ENCODE peak calls at places on chromosomes 4 and X, in seven cellular contexts. E is adrenal gland, T is breast epithelium, S is NB4, V is K562, G is prostate gland, A is tibial nerve. P is an unnamed sample.

GRCh38 chr4:61086357-61086756 is 113.8 kb upstream of the ADGRL3 start:
- DNase-seq in E (no peak), T (no peak), S (no peak), V (no peak), G (no peak), A (no peak), P (no peak)

GRCh38 chrX:48101443-48101842 is 29.0 kb upstream of the SPACA5B start:
- DNase-seq in E (no peak), T (no peak), S (no peak), V (no peak), G (no peak), A (no peak), P (no peak)

GRCh38 chr4:94354474-94354896 is 11.8 kb upstream of the HPGDS start:
- DNase-seq in E (no peak), T (no peak), S (no peak), V (no peak), G (no peak), A (no peak), P (no peak)

GRCh38 chrX:46574337-46574940 is 874 bp downstream of the CHST7 start:
- DNase-seq in E (peak), T (no peak), S (no peak), V (no peak), G (no peak), A (no peak), P (peak)

GRCh38 chr4:3207531-3208037 is 41.4 kb upstream of the MSANTD1 start:
- DNase-seq in E (no peak), T (no peak), S (peak), V (no peak), G (no peak), A (no peak), P (no peak)

GRCh38 chrX:134137353-134137752 is 99.6 kb upstream of the CCDC160 start:
- DNase-seq in E (no peak), T (no peak), S (no peak), V (no peak), G (no peak), A (no peak), P (no peak)

GRCh38 chrX:24775891-24776290 is 82.2 kb downstream of the POLA1 start:
- DNase-seq in E (no peak), T (no peak), S (no peak), V (no peak), G (no peak), A (no peak), P (no peak)

GRCh38 chr4:139555705-139556070 is 331 bp downstream of the SETD7 start:
- DNase-seq in E (peak), T (peak), S (no peak), V (no peak), G (peak), A (peak), P (no peak)

GRCh38 chr4:181952478-181952877 is 290.7 kb upstream of the TENM3 start:
- DNase-seq in E (peak), T (peak), S (no peak), V (no peak), G (peak), A (no peak), P (no peak)

GRCh38 chr4:5050520-5050955 is 742 bp upstream of the STK32B start:
- DNase-seq in E (peak), T (no peak), S (peak), V (peak), G (peak), A (peak), P (peak)

GRCh38 chrX:10828640-10829039 is 208.3 kb upstream of the MID1 start:
- DNase-seq in E (no peak), T (no peak), S (no peak), V (no peak), G (no peak), A (no peak), P (no peak)

GRCh38 chr4:169293343-169294176 is 22.8 kb upstream of the SH3RF1 start:
- DNase-seq in E (no peak), T (no peak), S (peak), V (no peak), G (no peak), A (no peak), P (no peak)

DNA sequence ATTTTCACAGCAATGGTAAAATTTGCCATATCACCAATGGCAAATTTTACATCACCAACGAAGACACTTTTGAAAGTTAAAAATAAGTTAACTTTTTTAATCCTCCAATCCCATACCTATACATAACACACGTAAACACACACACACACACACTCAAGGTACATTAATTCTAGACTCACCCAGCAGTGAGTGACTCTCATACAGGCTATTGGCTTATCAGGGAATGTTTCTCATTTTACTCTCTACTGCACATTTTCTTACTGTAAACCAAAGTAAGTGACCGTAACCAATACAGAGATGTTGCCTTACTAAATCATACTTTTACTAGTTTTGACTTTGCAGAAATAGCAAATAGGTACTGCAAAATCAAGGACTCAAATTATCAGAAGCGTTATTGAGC is 2.3 kb downstream of the VEGFC start:
- DNase-seq in E (no peak), T (no peak), S (no peak), V (no peak), G (no peak), A (no peak), P (no peak)
- H3K4me3 ChIP-seq in E (no peak), T (peak), S (no peak), V (no peak), G (no peak), A (no peak), P (no peak)

DNA sequence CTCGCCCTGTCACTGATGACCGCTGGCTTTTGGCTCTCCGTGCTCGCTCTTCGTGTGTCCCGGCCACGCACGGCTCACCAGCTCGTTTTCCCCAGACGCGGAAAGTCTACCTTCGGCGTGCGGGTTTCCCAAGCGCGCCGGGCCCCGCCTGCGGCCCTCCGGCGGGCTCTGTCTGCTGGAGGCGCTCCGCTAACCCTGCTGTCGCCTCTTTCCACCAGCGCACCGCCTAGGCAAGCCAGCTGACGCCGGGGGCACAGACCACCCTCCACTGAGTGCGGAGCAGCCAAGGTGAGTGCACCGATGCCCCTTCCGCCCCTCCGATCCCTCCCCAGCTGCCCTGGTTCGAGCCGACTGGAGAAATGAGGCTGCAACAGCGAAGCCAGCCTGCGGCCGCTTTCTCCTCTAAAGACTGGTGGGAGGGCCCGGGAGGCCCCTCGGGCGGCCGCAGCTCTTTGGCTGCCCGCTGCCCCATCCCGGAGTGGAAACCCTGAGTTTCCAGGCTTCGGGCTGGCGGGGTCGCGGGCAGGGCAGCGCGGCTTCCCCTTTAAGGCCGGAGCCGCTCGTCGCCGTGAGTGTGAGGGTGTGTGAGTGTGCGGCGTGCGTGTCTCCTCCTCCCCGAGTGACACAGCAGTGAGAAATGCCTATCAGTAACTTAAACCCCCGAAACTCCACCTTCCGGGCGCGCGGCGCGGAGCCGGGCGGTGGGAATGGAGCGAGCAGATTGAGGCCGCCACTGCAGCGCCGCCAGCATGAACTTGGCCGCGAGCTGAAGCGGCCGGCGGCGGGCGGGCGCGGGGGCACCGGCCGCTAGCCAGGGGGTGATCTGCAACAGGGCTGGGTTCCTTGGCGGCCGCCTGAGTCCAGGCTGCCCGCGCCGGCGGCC is at the start of gene MAMLD1:
- DNase-seq in E (peak), T (peak), S (peak), V (peak), G (peak), A (peak), P (peak)
- TF ChIP-seq POLR2A in E (peak), T (no peak), S (no peak), V (no peak), G (peak), A (peak), P (no peak)

GRCh38 chrX:118498351-118498750 is 2.7 kb downstream of the DOCK11 start:
- DNase-seq in E (no peak), T (no peak), S (peak), V (no peak), G (no peak), A (no peak), P (no peak)
- H3K4me3 ChIP-seq in E (no peak), T (no peak), S (peak), V (no peak), G (no peak), A (no peak), P (no peak)

GRCh38 chr4:76194325-76194724 is 19.3 kb downstream of the SCARB2 start:
- DNase-seq in E (peak), T (no peak), S (peak), V (peak), G (no peak), A (no peak), P (no peak)
- TF ChIP-seq POLR2A in E (no peak), T (no peak), S (no peak), V (no peak), G (no peak), A (no peak), P (no peak)

DNA sequence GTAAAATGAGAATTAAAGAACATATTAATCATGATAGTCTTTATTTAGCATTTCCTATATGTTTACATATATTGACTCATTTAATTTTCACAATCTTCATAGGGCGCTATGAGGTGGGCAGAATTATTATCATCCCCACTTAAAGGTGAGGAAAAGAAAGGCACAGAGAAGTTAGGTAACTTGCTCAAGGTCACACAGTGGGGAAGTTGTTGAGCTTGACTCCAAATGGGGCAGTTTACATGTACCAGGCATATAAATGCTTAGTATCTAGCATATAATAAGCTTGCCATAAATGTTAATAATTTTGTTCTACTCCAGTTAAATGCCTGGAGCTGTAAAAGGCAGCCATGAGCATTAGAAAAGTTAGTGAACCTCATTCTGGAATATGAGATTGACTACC is 1.5 kb downstream of the CMC4 start:
- DNase-seq in E (no peak), T (no peak), S (no peak), V (no peak), G (no peak), A (no peak), P (no peak)
- H3K4me3 ChIP-seq in E (no peak), T (no peak), S (peak), V (peak), G (no peak), A (no peak), P (no peak)

DNA sequence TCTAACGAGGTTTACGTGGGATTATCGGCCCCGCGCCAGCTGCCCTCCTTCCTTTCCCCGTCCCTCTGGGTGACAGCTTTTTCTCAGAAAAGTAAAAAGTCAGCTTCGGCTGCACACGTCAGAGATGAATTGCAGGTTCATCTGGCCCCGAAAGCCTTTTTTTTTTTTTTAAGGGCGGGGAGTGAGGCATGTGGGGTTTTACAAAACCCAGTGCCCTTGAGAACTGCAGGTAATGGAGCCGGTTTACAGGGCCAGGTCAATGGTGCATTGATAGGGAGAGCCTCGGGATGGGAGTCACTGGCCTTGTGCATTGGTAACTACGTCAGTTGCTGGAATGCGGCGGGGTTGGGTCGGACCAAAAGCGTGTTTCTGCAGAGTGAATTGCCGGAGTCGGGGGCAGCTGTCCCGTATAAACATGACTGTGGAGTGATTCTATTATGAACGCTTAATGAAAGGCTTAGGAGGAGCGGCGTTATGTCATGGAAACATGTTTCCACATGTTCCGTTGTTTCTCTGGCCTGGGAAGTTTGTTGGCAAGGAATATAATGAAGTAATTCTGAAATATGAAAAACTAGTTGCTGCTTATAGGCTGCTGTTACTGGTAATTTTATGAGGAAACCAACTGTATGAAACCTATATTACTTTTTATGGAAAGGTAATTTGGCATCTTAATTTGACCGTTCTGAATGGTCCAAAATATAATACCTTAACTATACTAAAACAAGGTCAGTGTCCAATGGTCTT is 1.1 kb downstream of the HSPA4L start:
- DNase-seq in E (peak), T (peak), S (peak), V (peak), G (peak), A (peak), P (peak)
- TF ChIP-seq POLR2A in E (peak), T (no peak), S (no peak), V (no peak), G (peak), A (no peak), P (no peak)

DNA sequence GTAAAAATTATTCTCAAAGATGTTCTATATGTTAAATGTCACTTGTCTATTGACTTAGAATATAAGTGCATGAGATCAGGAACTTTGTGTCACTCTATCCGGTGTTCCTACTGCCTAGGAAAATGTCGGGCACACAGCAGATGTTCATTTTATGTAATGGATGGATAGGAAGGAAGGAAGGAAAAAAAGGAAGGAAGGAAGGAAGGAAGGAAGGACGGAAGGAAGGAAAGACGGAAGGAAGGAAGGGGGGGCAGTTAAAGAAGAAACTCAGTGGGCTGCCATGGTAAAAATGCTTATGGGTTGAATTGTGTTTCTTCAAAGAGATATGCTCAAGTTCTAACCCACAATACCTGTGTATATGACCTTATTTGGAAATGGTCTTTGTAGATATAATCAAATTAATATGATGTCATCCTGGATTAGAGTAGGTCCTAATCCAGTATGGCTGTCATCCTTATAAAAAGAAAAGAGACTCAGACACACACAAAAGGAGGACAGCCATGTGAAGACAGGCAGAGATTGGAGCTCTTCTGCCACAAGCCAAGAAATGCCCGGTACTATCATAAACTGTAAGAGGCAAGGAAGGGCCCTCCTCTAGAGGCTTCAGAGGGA is 86.3 kb downstream of the COL25A1 start:
- DNase-seq in E (no peak), T (no peak), S (no peak), V (no peak), G (no peak), A (no peak), P (no peak)
- H3K4me3 ChIP-seq in E (no peak), T (no peak), S (no peak), V (no peak), G (no peak), A (no peak), P (no peak)